ENCODE peak calls at places on chromosome 21, in nine cellular contexts. S, A, M, W, L, B, Q, J and Z are unnamed samples.

GRCh38 chr21:28419811-28420210 is 572.9 kb downstream of the LTN1 start:
- DNase-seq in S (no peak), A (no peak), M (no peak), W (no peak), L (no peak), B (no peak), Q (no peak), J (no peak), Z (no peak)

GRCh38 chr21:13827201-13827600 is 217.6 kb downstream of the POTED start:
- DNase-seq in S (no peak), A (no peak), M (no peak), W (no peak), L (no peak), B (no peak), Q (no peak), J (no peak), Z (no peak)

GRCh38 chr21:33121715-33122475 is 52.0 kb downstream of the OLIG1 start:
- DNase-seq in S (no peak), A (no peak), M (peak; percentile 26), W (no peak), L (no peak), B (no peak), Q (no peak), J (no peak), Z (peak; percentile 64)

GRCh38 chr21:29940993-29941392 is 1.2 kb upstream of the GRIK1 start:
- DNase-seq in S (no peak), A (no peak), M (no peak), W (no peak), L (no peak), B (no peak), Q (no peak), J (no peak), Z (no peak)

GRCh38 chr21:15037095-15037730 is 27.6 kb downstream of the NRIP1 start:
- DNase-seq in S (no peak), A (no peak), M (no peak), W (no peak), L (no peak), B (no peak), Q (no peak), J (no peak), Z (no peak)

GRCh38 chr21:33430858-33431257 is 27.6 kb downstream of the IFNGR2 start:
- DNase-seq in S (no peak), A (no peak), M (no peak), W (no peak), L (no peak), B (no peak), Q (no peak), J (no peak), Z (no peak)

GRCh38 chr21:42427809-42428419 is 24.2 kb downstream of the UBASH3A start:
- DNase-seq in S (no peak), A (no peak), M (no peak), W (no peak), L (no peak), B (no peak), Q (no peak), J (no peak), Z (no peak)

GRCh38 chr21:45985471-45986315 is 4.1 kb downstream of the COL6A1 start:
- DNase-seq in S (no peak), A (no peak), M (no peak), W (no peak), L (no peak), B (no peak), Q (no peak), J (no peak), Z (no peak)

GRCh38 chr21:38950388-38951094 is 144.8 kb downstream of the ETS2 start:
- DNase-seq in S (no peak), A (no peak), M (no peak), W (no peak), L (no peak), B (no peak), Q (no peak), J (no peak), Z (no peak)

GRCh38 chr21:34020934-34021553 is 52.3 kb upstream of the MRPS6 start:
- DNase-seq in S (no peak), A (no peak), M (no peak), W (no peak), L (no peak), B (no peak), Q (no peak), J (no peak), Z (peak; percentile 43)

GRCh38 chr21:20661745-20662470 is 336.3 kb upstream of the NCAM2 start:
- DNase-seq in S (no peak), A (no peak), M (no peak), W (no peak), L (no peak), B (no peak), Q (no peak), J (no peak), Z (no peak)

GRCh38 chr21:35581640-35582039 is 478.7 kb downstream of the SETD4 start:
- DNase-seq in S (no peak), A (no peak), M (no peak), W (no peak), L (no peak), B (no peak), Q (no peak), J (no peak), Z (no peak)

GRCh38 chr21:37619464-37619974 is 252.9 kb downstream of the DYRK1A start:
- DNase-seq in S (no peak), A (no peak), M (no peak), W (no peak), L (no peak), B (no peak), Q (no peak), J (no peak), Z (no peak)

GRCh38 chr21:36478207-36478701 is 1.7 kb downstream of the CLDN14 start:
- DNase-seq in S (no peak), A (no peak), M (no peak), W (no peak), L (no peak), B (no peak), Q (no peak), J (no peak), Z (no peak)

GRCh38 chr21:43842742-43843141 is 22.3 kb upstream of the AGPAT3 start:
- DNase-seq in S (no peak), A (no peak), M (no peak), W (no peak), L (no peak), B (no peak), Q (no peak), J (no peak), Z (no peak)

GRCh38 chr21:45580181-45580575 is 37.9 kb upstream of the SLC19A1 start:
- DNase-seq in S (no peak), A (no peak), M (no peak), W (no peak), L (no peak), B (no peak), Q (no peak), J (no peak), Z (no peak)